ENCODE peak calls at places on chromosomes 13 and 19, in seven cellular contexts. F, H, P, O, D, E and C are unnamed samples.

GRCh38 chr19:3692141-3693029 is 7.9 kb downstream of the PIP5K1C start:
- DNase-seq in F (no peak), H (no peak), P (peak; percentile 64), O (peak; percentile 19), D (no peak), E (no peak), C (no peak)

GRCh38 chr13:38582133-38582532 is 104.7 kb upstream of the FREM2 start:
- DNase-seq in F (peak; percentile 16), H (no peak), P (no peak), O (peak; percentile 41), D (peak; percentile 2), E (no peak), C (peak; percentile 82)

GRCh38 chr13:99959538-99960230 is 11.9 kb downstream of the ZIC5 start:
- DNase-seq in F (no peak), H (no peak), P (no peak), O (no peak), D (no peak), E (no peak), C (no peak)

GRCh38 chr13:21673592-21674270 is 2.9 kb downstream of the FGF9 start:
- DNase-seq in F (peak; percentile 57), H (peak; percentile 82), P (peak; percentile 44), O (peak; percentile 79), D (peak; percentile 36), E (peak; percentile 40), C (peak; percentile 62)

GRCh38 chr13:47675871-47676270 is 325.2 kb downstream of the SUCLA2 start:
- DNase-seq in F (no peak), H (no peak), P (no peak), O (no peak), D (no peak), E (no peak), C (no peak)

GRCh38 chr19:48991823-48992570 is 1.1 kb downstream of the GYS1 start:
- DNase-seq in F (peak; percentile 39), H (no peak), P (no peak), O (no peak), D (peak; percentile 75), E (peak; percentile 33), C (peak; percentile 68)

GRCh38 chr13:60873116-60873515 is 476.1 kb downstream of the TDRD3 start:
- DNase-seq in F (no peak), H (no peak), P (no peak), O (no peak), D (no peak), E (no peak), C (no peak)

GRCh38 chr13:110491869-110492268 is 69.7 kb downstream of the RAB20 start:
- DNase-seq in F (no peak), H (no peak), P (no peak), O (no peak), D (no peak), E (no peak), C (no peak)

GRCh38 chr19:7732045-7732444 is at the start of gene CLEC4G:
- DNase-seq in F (no peak), H (no peak), P (no peak), O (no peak), D (no peak), E (no peak), C (no peak)
- H3K4me1 ChIP-seq in F (no peaks in the 10 kb centered on the region), H (peaks cover 3% of the 10 kb centered on the region), P (peaks cover 18% of the 10 kb centered on the region), O (no peaks in the 10 kb centered on the region), D (no peaks in the 10 kb centered on the region), E (peaks cover 22% of the 10 kb centered on the region), C (no peaks in the 10 kb centered on the region)

DNA sequence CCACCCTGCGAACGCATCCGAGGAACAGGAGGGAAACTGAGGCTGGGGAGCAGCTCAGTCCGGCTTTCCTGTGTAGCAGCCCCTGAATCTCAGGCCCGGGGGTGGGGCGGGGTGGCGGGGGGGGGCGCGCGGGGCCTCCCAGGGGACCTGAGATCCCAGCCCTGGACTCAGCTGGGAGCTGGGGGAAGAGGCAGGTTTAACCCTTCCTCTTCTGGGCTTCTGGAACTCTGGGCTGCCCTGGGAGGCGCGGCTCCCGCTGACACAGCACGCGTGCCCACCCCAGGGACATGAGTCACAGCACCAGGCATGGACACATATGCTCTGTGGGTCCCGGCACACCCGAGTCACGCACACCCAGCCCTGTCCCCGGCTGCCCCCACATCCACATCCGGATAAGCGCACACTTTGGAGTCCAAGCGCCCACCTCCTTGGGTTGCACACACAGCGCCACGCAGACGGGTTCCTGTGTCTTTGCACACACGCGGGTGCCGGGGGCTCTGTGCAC is 3.5 kb upstream of the CIRBP start:
- DNase-seq in F (no peak), H (peak; percentile 84), P (peak; percentile 58), O (no peak), D (peak; percentile 31), E (peak; percentile 73), C (peak; percentile 78)
- H3K4me3 ChIP-seq in F (no peak overlapping the region), H (peak overlapping the region; percentile 58), P (peak overlapping the region; percentile 59), O (peak overlapping the region; percentile 82), D (peak overlapping the region; percentile 53), E (peak overlapping the region; percentile 52), C (peak overlapping the region; percentile 51)

GRCh38 chr19:16380943-16381755 is 56.5 kb downstream of the KLF2 start:
- DNase-seq in F (no peak), H (no peak), P (no peak), O (no peak), D (no peak), E (no peak), C (no peak)

GRCh38 chr19:16380314-16380695 is 55.7 kb downstream of the KLF2 start:
- DNase-seq in F (no peak), H (no peak), P (no peak), O (no peak), D (no peak), E (no peak), C (no peak)

GRCh38 chr19:16382775-16383543 is 58.3 kb downstream of the KLF2 start:
- DNase-seq in F (peak; percentile 79), H (peak; percentile 87), P (peak; percentile 84), O (peak; percentile 82), D (peak; percentile 75), E (peak; percentile 89), C (peak; percentile 78)

GRCh38 chr19:16383584-16384161 is 59.0 kb downstream of the KLF2 start:
- DNase-seq in F (no peak), H (no peak), P (no peak), O (no peak), D (no peak), E (no peak), C (no peak)

DNA sequence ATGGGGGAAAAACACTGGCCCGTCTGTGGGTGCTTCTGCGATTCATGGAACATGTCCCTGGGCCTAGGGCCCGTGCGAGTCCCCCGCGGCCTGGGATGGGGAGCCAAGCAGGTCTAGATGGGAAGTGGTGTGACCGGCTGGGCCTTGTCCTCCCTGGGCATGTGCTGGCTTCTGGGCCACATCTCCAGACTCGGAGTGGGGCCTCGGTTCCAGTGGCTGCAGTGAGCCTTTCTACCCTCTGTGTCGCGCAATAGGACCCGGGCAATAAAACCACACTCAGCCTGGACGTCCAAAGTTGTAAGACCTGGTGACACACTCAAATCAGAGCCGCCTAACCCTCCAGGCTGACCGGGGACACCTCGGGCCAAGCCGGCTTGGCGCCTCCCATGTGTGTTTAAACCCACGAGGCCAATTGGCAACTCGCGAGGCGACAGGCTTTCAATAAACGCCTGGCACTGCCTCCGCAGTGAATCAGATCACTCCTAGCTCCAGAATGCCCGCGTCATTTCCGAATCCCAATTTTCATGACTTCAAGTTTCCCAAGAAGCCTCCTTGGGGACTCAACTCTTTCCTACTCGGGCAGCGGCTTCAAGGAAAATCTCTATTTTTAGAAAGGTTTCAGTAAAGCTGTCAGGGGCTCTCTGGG is 57.3 kb downstream of the KLF2 start:
- DNase-seq in F (peak; percentile 34), H (peak; percentile 67), P (no peak), O (no peak), D (no peak), E (peak; percentile 83), C (no peak)
- TF ChIP-seq CTCF in F (no peak), H (no peak), P (no peak), O (no peak), D (no peak), E (no peak), C (no peak)

GRCh38 chr19:23981863-23982262 is 67.2 kb downstream of the ZNF726 start:
- DNase-seq in F (no peak), H (no peak), P (no peak), O (no peak), D (no peak), E (no peak), C (no peak)

GRCh38 chr19:23983406-23983805 is 68.7 kb downstream of the ZNF726 start:
- DNase-seq in F (no peak), H (no peak), P (no peak), O (no peak), D (no peak), E (no peak), C (no peak)

GRCh38 chr19:23978068-23978467 is 63.4 kb downstream of the ZNF726 start:
- DNase-seq in F (no peak), H (no peak), P (no peak), O (no peak), D (no peak), E (no peak), C (no peak)

GRCh38 chr19:23986623-23987022 is 71.9 kb downstream of the ZNF726 start:
- DNase-seq in F (no peak), H (no peak), P (no peak), O (no peak), D (no peak), E (no peak), C (no peak)

DNA sequence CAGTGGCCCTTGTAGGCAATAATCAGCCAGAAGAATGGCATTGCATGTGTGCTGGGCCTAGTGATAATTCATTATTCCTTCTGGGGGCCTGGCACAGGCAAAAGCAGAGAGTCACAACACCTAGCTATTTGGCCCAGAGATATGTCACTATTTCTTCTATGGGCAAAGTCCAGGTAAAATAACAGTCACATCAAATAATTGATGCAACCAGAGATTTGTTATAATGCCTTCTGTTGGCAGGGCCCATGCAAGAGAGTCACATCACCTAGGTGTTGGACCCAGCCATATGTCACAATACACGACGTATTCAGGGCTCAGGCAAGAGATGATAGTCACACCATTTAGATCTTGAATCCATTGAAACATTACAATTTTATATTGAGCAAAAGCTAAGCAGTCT is 66.1 kb downstream of the ZNF726 start:
- DNase-seq in F (no peak), H (no peak), P (no peak), O (no peak), D (no peak), E (no peak), C (no peak)
- H3K4me1 ChIP-seq in F (no peaks in the 10 kb centered on the region), H (no peaks in the 10 kb centered on the region), P (no peaks in the 10 kb centered on the region), O (no peaks in the 10 kb centered on the region), D (no peaks in the 10 kb centered on the region), E (no peaks in the 10 kb centered on the region), C (no peaks in the 10 kb centered on the region)

GRCh38 chr19:29193116-29193515 is 19.8 kb downstream of the UQCRFS1 start:
- DNase-seq in F (no peak), H (no peak), P (no peak), O (no peak), D (no peak), E (no peak), C (no peak)
- H3K4me3 ChIP-seq in F (no peak overlapping the region), H (no peak overlapping the region), P (no peak overlapping the region), O (no peak overlapping the region), D (no peak overlapping the region), E (no peak overlapping the region), C (no peak overlapping the region)